ENCODE peak calls at places on chromosomes 3 and 15, in five cellular contexts. F is NCI-H460, Z is cardiac septum, Y is mucosa of gallbladder, Q is iris pigment epithelial cell. E is an unnamed sample.

GRCh38 chr3:68941055-68941454 is 8.7 kb upstream of the TAFA4 start:
- DNase-seq in F (no peak), Z (no peak), Y (no peak), Q (no peak), E (no peak)

GRCh38 chr3:129001101-129001816 is at the start of gene EFCC1:
- DNase-seq in F (no peak), Z (peak; percentile 84), Y (peak; percentile 62), Q (no peak), E (no peak)

GRCh38 chr15:82046668-82047492 is 1.1 kb upstream of the MEX3B start:
- DNase-seq in F (peak; percentile 90), Z (peak; percentile 94), Y (peak; percentile 91), Q (peak; percentile 87), E (peak; percentile 88)

GRCh38 chr3:169811606-169812123 is 1.0 kb upstream of the LRRIQ4 start:
- DNase-seq in F (peak; percentile 11), Z (no peak), Y (no peak), Q (peak; percentile 78), E (peak; percentile 66)

GRCh38 chr15:37978231-37978630 is 43.8 kb downstream of the TMCO5A start:
- DNase-seq in F (no peak), Z (no peak), Y (no peak), Q (no peak), E (no peak)

GRCh38 chr3:25420168-25420567 is 7.9 kb upstream of the RARB start:
- DNase-seq in F (no peak), Z (no peak), Y (no peak), Q (no peak), E (no peak)

GRCh38 chr3:181966387-181966786 is 254.7 kb downstream of the SOX2 start:
- DNase-seq in F (no peak), Z (no peak), Y (no peak), Q (no peak), E (no peak)

GRCh38 chr15:63942486-63943365 is 103.6 kb downstream of the DAPK2 start:
- DNase-seq in F (no peak), Z (no peak), Y (no peak), Q (no peak), E (no peak)

GRCh38 chr15:49270541-49271421 is 100.7 kb downstream of the GALK2 start:
- DNase-seq in F (no peak), Z (no peak), Y (peak; percentile 15), Q (no peak), E (peak; percentile 6)

GRCh38 chr3:166362698-166363097 is 525.5 kb upstream of the BCHE start:
- DNase-seq in F (no peak), Z (no peak), Y (no peak), Q (no peak), E (peak; percentile 20)

GRCh38 chr3:57228734-57229505 is 1.4 kb downstream of the APPL1 start:
- DNase-seq in F (no peak), Z (no peak), Y (no peak), Q (peak; percentile 87), E (peak; percentile 70)

GRCh38 chr3:41323455-41323854 is 124.2 kb downstream of the CTNNB1 start:
- DNase-seq in F (no peak), Z (no peak), Y (no peak), Q (no peak), E (no peak)

GRCh38 chr3:9934235-9934621 is 594 bp downstream of the CRELD1 start:
- DNase-seq in F (no peak), Z (no peak), Y (no peak), Q (peak; percentile 58), E (no peak)

GRCh38 chr15:66611257-66612053 is 45.7 kb upstream of the LCTL start:
- DNase-seq in F (no peak), Z (no peak), Y (no peak), Q (no peak), E (no peak)

GRCh38 chr3:114709102-114709501 is 415.3 kb downstream of the TIGIT start:
- DNase-seq in F (no peak), Z (no peak), Y (no peak), Q (peak; percentile 83), E (peak; percentile 85)

GRCh38 chr3:4303187-4304123 is at the start of gene SETMAR:
- DNase-seq in F (peak; percentile 70), Z (peak; percentile 92), Y (peak; percentile 90), Q (peak; percentile 80), E (peak; percentile 88)

GRCh38 chr3:178422406-178422805 is 113.8 kb upstream of the KCNMB2 start:
- DNase-seq in F (no peak), Z (no peak), Y (no peak), Q (no peak), E (no peak)

GRCh38 chr15:89112341-89112971 is 24.2 kb downstream of the ABHD2 start:
- DNase-seq in F (no peak), Z (no peak), Y (peak; percentile 86), Q (no peak), E (no peak)

GRCh38 chr15:70164910-70165791 is 67.4 kb upstream of the TLE3 start:
- DNase-seq in F (no peak), Z (peak; percentile 74), Y (peak; percentile 67), Q (no peak), E (no peak)

GRCh38 chr15:61393949-61394348 is 164.8 kb upstream of the RORA start:
- DNase-seq in F (no peak), Z (no peak), Y (no peak), Q (no peak), E (no peak)

GRCh38 chr3:121490161-121490560 is 55.6 kb downstream of the POLQ start:
- DNase-seq in F (no peak), Z (no peak), Y (no peak), Q (no peak), E (no peak)

GRCh38 chr15:78662028-78662427 is 21.0 kb upstream of the CHRNB4 start:
- DNase-seq in F (no peak), Z (no peak), Y (no peak), Q (no peak), E (no peak)

GRCh38 chr3:111548756-111549155 is 6.8 kb downstream of the CD96 start:
- DNase-seq in F (no peak), Z (no peak), Y (no peak), Q (no peak), E (peak; percentile 49)

GRCh38 chr3:137588871-137589270 is 175.2 kb upstream of the SOX14 start:
- DNase-seq in F (no peak), Z (no peak), Y (no peak), Q (no peak), E (no peak)

GRCh38 chr3:47978386-47978785 is 37.8 kb downstream of the MAP4 start:
- DNase-seq in F (no peak), Z (no peak), Y (no peak), Q (no peak), E (no peak)

GRCh38 chr3:33212406-33212805 is 6.2 kb downstream of the SUSD5 start:
- DNase-seq in F (no peak), Z (no peak), Y (no peak), Q (no peak), E (no peak)

GRCh38 chr3:14550651-14551611 is 10.8 kb upstream of the GRIP2 start:
- DNase-seq in F (no peak), Z (no peak), Y (no peak), Q (peak; percentile 11), E (peak; percentile 60)

GRCh38 chr15:53918180-53919079 is 59.8 kb upstream of the UNC13C start:
- DNase-seq in F (no peak), Z (no peak), Y (no peak), Q (no peak), E (peak; percentile 72)

GRCh38 chr3:51371943-51372557 is 13.0 kb upstream of the MANF start:
- DNase-seq in F (peak; percentile 61), Z (peak; percentile 15), Y (peak; percentile 61), Q (peak; percentile 78), E (peak; percentile 78)

GRCh38 chr3:169524131-169524530 is 139.4 kb downstream of the MECOM start:
- DNase-seq in F (no peak), Z (no peak), Y (no peak), Q (no peak), E (no peak)

GRCh38 chr3:125120370-125121122 is 64.7 kb upstream of the HEG1 start:
- DNase-seq in F (no peak), Z (peak; percentile 58), Y (no peak), Q (no peak), E (no peak)

GRCh38 chr3:64748244-64748894 is 60.6 kb upstream of the ADAMTS9 start:
- DNase-seq in F (no peak), Z (no peak), Y (no peak), Q (no peak), E (no peak)

GRCh38 chr15:33801954-33802353 is 166.3 kb upstream of the CHRM5 start:
- DNase-seq in F (no peak), Z (no peak), Y (no peak), Q (peak; percentile 2), E (no peak)

GRCh38 chr3:116896116-116896515 is 186.5 kb downstream of the TUSC7 start:
- DNase-seq in F (no peak), Z (no peak), Y (no peak), Q (no peak), E (peak; percentile 91)

GRCh38 chr3:21436846-21437245 is 314.2 kb downstream of the ZNF385D start:
- DNase-seq in F (no peak), Z (no peak), Y (no peak), Q (no peak), E (no peak)

GRCh38 chr15:96947830-96948229 is 617.3 kb downstream of the NR2F2 start:
- DNase-seq in F (no peak), Z (no peak), Y (no peak), Q (peak; percentile 3), E (no peak)

GRCh38 chr15:78070049-78070698 is 7.3 kb downstream of the TBC1D2B start:
- DNase-seq in F (no peak), Z (no peak), Y (no peak), Q (no peak), E (peak; percentile 23)

GRCh38 chr15:101014921-101015841 is 96.0 kb downstream of the LRRK1 start:
- DNase-seq in F (peak; percentile 53), Z (peak; percentile 90), Y (peak; percentile 73), Q (peak; percentile 60), E (peak; percentile 75)

GRCh38 chr3:147521646-147522045 is 112.5 kb downstream of the ZIC1 start:
- DNase-seq in F (no peak), Z (no peak), Y (no peak), Q (peak; percentile 57), E (peak; percentile 36)